ENCODE peak calls at places on chromosomes 13 and 19, in eight cellular contexts. D is suprapubic skin, B is astrocyte of the spinal cord, C is NCI-H1105, X is NCI-H1092 treated with DMSO at 0.1 percent for 48 hours, O is DMS53, W is NCI-H1694, K is small intestine. L is an unnamed sample.

GRCh38 chr19:30254214-30254613 is 118.0 kb upstream of the ZNF536 start:
- DNase-seq in X (no peak), W (no peak), K (no peak), C (no peak), O (no peak), D (no peak), B (no peak), L (no peak)

GRCh38 chr13:63693696-63694095 is 2278.0 kb upstream of the PCDH20 start:
- DNase-seq in W (no peak), X (no peak), B (no peak), O (no peak), K (no peak), C (no peak), D (peak), L (no peak)

GRCh38 chr19:56671613-56671994 is at the start of gene ZNF835:
- DNase-seq in B (peak), D (peak), K (peak), C (no peak), X (peak), W (no peak), O (peak), L (peak)

GRCh38 chr19:12792048-12792852 is 964 bp downstream of the JUNB start:
- DNase-seq in K (peak), X (peak), W (no peak), D (peak), C (peak), O (peak), B (peak), L (peak)

GRCh38 chr13:83975668-83976165 is 93.4 kb upstream of the SLITRK1 start:
- DNase-seq in C (no peak), X (no peak), O (no peak), W (no peak), D (no peak), B (no peak), K (no peak), L (no peak)

GRCh38 chr13:100789481-100789880 is 114.9 kb upstream of the TMTC4 start:
- DNase-seq in W (peak), C (peak), X (peak), K (no peak), D (no peak), B (peak), O (peak), L (no peak)

GRCh38 chr19:29569038-29569911 is 36.8 kb upstream of the POP4 start:
- DNase-seq in D (no peak), C (no peak), X (no peak), W (no peak), B (no peak), O (no peak), K (no peak), L (no peak)

GRCh38 chr13:65292488-65292901 is 1937.6 kb downstream of the PCDH9 start:
- DNase-seq in C (no peak), K (no peak), B (peak), W (no peak), D (no peak), X (no peak), O (peak), L (no peak)

GRCh38 chr19:5001547-5002131 is 32.7 kb downstream of the KDM4B start:
- DNase-seq in K (peak), D (no peak), X (no peak), O (peak), W (no peak), B (peak), C (no peak), L (peak)

GRCh38 chr13:29522044-29522685 is 73.3 kb downstream of the SLC7A1 start:
- DNase-seq in O (no peak), X (no peak), C (no peak), K (no peak), W (no peak), B (peak), D (peak), L (no peak)

GRCh38 chr19:1383014-1383310 is 745 bp upstream of the NDUFS7 start:
- DNase-seq in W (no peak), D (no peak), C (no peak), X (no peak), K (no peak), B (no peak), O (no peak), L (no peak)

GRCh38 chr19:14580623-14581237 is 2.2 kb upstream of the CLEC17A start:
- DNase-seq in D (no peak), C (no peak), B (no peak), X (no peak), K (no peak), O (no peak), W (no peak), L (no peak)

GRCh38 chr19:38841787-38842438 is 7.9 kb downstream of the HNRNPL start:
- DNase-seq in D (no peak), X (no peak), O (peak), W (no peak), B (no peak), C (no peak), K (peak), L (peak)